ENCODE peak calls at places on chromosome 2, in five cellular contexts. E, J, B, P and Z are unnamed samples.

GRCh38 chr2:27807476-27807875 is 36.0 kb downstream of the MRPL33 start:
- DNase-seq in E (peak; percentile 52), J (no peak), B (peak; percentile 47), P (peak; percentile 46), Z (peak; percentile 44)

GRCh38 chr2:31428001-31428418 is 13.5 kb upstream of the XDH start:
- DNase-seq in E (peak; percentile 10), J (no peak), B (no peak), P (no peak), Z (peak; percentile 41)

GRCh38 chr2:65071499-65072180 is 15.4 kb downstream of the CEP68 start:
- DNase-seq in E (no peak), J (no peak), B (peak; percentile 70), P (no peak), Z (no peak)

GRCh38 chr2:37154790-37155189 is 2.0 kb downstream of the EIF2AK2 start:
- DNase-seq in E (no peak), J (no peak), B (no peak), P (no peak), Z (no peak)

GRCh38 chr2:119827866-119828507 is 68.3 kb downstream of the PTPN4 start:
- DNase-seq in E (peak; percentile 39), J (peak; percentile 45), B (no peak), P (no peak), Z (peak; percentile 76)

GRCh38 chr2:134463726-134464076 is 209.8 kb downstream of the MGAT5 start:
- DNase-seq in E (no peak), J (no peak), B (no peak), P (no peak), Z (no peak)

GRCh38 chr2:26169226-26169625 is 3.7 kb upstream of the GAREM2 start:
- DNase-seq in E (no peak), J (no peak), B (no peak), P (no peak), Z (no peak)

GRCh38 chr2:8526403-8526696 is 155.5 kb upstream of the ID2 start:
- DNase-seq in E (no peak), J (no peak), B (peak; percentile 37), P (no peak), Z (no peak)

GRCh38 chr2:146417942-146418341 is 1426.9 kb upstream of the ACVR2A start:
- DNase-seq in E (no peak), J (no peak), B (no peak), P (no peak), Z (no peak)

GRCh38 chr2:169565686-169566085 is 8.0 kb downstream of the FASTKD1 start:
- DNase-seq in E (no peak), J (no peak), B (no peak), P (no peak), Z (no peak)

GRCh38 chr2:189232759-189233406 is 53.3 kb upstream of the COL5A2 start:
- DNase-seq in E (no peak), J (no peak), B (no peak), P (no peak), Z (peak; percentile 40)

GRCh38 chr2:65530547-65531320 is 98.3 kb upstream of the SPRED2 start:
- DNase-seq in E (peak; percentile 48), J (peak; percentile 60), B (peak; percentile 20), P (no peak), Z (peak; percentile 65)

GRCh38 chr2:68031546-68032160 is 31.2 kb downstream of the C1D start:
- DNase-seq in E (peak; percentile 72), J (peak; percentile 35), B (no peak), P (no peak), Z (peak; percentile 70)

GRCh38 chr2:137969418-137969765 is 5.1 kb downstream of the HNMT start:
- DNase-seq in E (peak; percentile 91), J (peak; percentile 98), B (no peak), P (no peak), Z (peak; percentile 97)

GRCh38 chr2:78304678-78305077 is 720.8 kb upstream of the REG3G start:
- DNase-seq in E (no peak), J (no peak), B (no peak), P (no peak), Z (no peak)

GRCh38 chr2:218008060-218009040 is 5.6 kb upstream of the TNS1 start:
- DNase-seq in E (peak; percentile 36), J (peak; percentile 64), B (peak; percentile 64), P (no peak), Z (peak; percentile 73)

GRCh38 chr2:240259924-240260529 is 119.6 kb upstream of the OTOS start:
- DNase-seq in E (no peak), J (no peak), B (no peak), P (no peak), Z (no peak)

GRCh38 chr2:216695401-216695821 is at the start of gene IGFBP5:
- DNase-seq in E (peak; percentile 89), J (peak; percentile 85), B (peak; percentile 86), P (peak; percentile 86), Z (peak; percentile 73)
- H3K4me3 ChIP-seq in E (peak within 1 kb of the TSS; percentile 62), J (peak within 1 kb of the TSS; percentile 93), B (peak within 1 kb of the TSS; percentile 71), P (peak within 1 kb of the TSS; percentile 48), Z (peak within 1 kb of the TSS; percentile 34)

DNA sequence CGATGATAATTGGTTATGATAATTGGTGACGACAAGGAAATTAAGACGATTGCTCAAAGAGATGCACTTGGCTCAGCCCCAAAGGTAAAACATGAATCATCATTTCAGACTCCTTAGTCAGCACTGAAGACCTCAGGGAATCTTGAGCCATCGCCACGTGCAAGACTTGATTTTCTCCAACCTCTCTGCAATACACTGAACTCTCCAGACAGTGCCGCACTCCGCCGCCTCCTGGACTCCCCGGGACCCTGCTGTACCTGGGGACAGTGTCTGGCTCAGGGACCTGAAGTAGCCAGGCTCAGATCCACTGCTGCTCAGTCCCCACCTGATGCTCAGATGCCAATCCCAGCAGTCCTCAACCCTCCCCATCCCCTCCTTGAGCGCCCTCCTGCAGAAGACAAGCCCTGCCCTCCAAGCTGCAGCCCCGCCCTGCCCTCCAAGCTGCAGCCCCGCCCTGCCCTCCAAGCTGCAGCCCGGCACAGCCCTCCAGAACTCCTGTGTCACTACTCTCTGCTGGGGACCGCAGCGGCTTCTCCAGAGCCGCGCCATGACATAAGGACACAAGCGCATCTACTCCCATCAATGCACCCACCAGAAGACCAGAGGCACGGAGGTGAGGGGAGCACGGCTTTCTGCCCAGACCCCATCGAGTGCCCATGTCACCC is 1.1 kb downstream of the TMEM18 start:
- DNase-seq in E (peak; percentile 86), J (peak; percentile 87), B (peak; percentile 75), P (peak; percentile 31), Z (peak; percentile 95)
- TF ChIP-seq CTCF in E (peak; percentile 58), J (peak; percentile 40), B (peak; percentile 40), P (peak; percentile 21), Z (peak; percentile 44)

GRCh38 chr2:164306872-164307271 is 314.4 kb downstream of the GRB14 start:
- DNase-seq in E (no peak), J (no peak), B (no peak), P (no peak), Z (no peak)

GRCh38 chr2:164302786-164303185 is 318.5 kb downstream of the GRB14 start:
- DNase-seq in E (no peak), J (no peak), B (no peak), P (no peak), Z (no peak)
- H3K4me3 ChIP-seq in E (no peak overlapping the region), J (no peak overlapping the region), B (no peak overlapping the region), P (no peak overlapping the region), Z (no peak overlapping the region)

GRCh38 chr2:196804381-196804780 is 4.8 kb downstream of the C2orf66 start:
- DNase-seq in E (no peak), J (no peak), B (no peak), P (no peak), Z (no peak)

GRCh38 chr2:196809260-196809659 is at the start of gene C2orf66:
- DNase-seq in E (no peak), J (no peak), B (no peak), P (no peak), Z (no peak)

GRCh38 chr2:196808281-196808680 is 874 bp downstream of the C2orf66 start:
- DNase-seq in E (no peak), J (no peak), B (no peak), P (no peak), Z (no peak)
- TF ChIP-seq CTCF in E (no peak), J (no peak), B (peak; percentile 44), P (no peak), Z (no peak)

GRCh38 chr2:203022751-203023150 is 8.1 kb downstream of the NBEAL1 start:
- DNase-seq in E (no peak), J (no peak), B (no peak), P (no peak), Z (peak; percentile 41)

GRCh38 chr2:203016716-203017115 is 2.0 kb downstream of the NBEAL1 start:
- DNase-seq in E (no peak), J (no peak), B (no peak), P (no peak), Z (no peak)

GRCh38 chr2:203018181-203018580 is 3.5 kb downstream of the NBEAL1 start:
- DNase-seq in E (peak; percentile 36), J (no peak), B (no peak), P (no peak), Z (peak; percentile 38)

GRCh38 chr2:203021986-203022385 is 7.3 kb downstream of the NBEAL1 start:
- DNase-seq in E (no peak), J (no peak), B (no peak), P (no peak), Z (no peak)

GRCh38 chr2:203019142-203019541 is 4.5 kb downstream of the NBEAL1 start:
- DNase-seq in E (no peak), J (no peak), B (no peak), P (no peak), Z (no peak)
- H3K4me3 ChIP-seq in E (peak overlapping the region; percentile 30), J (peak overlapping the region; percentile 3), B (no peak overlapping the region), P (no peak overlapping the region), Z (peak overlapping the region; percentile 27)

GRCh38 chr2:45457211-45457945 is 153.7 kb downstream of the SRBD1 start:
- DNase-seq in E (no peak), J (no peak), B (no peak), P (no peak), Z (no peak)

GRCh38 chr2:45459860-45460259 is 151.2 kb downstream of the SRBD1 start:
- DNase-seq in E (no peak), J (no peak), B (no peak), P (no peak), Z (no peak)

GRCh38 chr2:45466045-45466444 is 145.0 kb downstream of the SRBD1 start:
- DNase-seq in E (no peak), J (no peak), B (no peak), P (no peak), Z (no peak)

GRCh38 chr2:45458909-45459563 is 152.0 kb downstream of the SRBD1 start:
- DNase-seq in E (peak; percentile 54), J (peak; percentile 66), B (no peak), P (peak; percentile 63), Z (peak; percentile 59)

GRCh38 chr2:45460825-45461224 is 150.2 kb downstream of the SRBD1 start:
- DNase-seq in E (no peak), J (no peak), B (no peak), P (no peak), Z (no peak)
- TF ChIP-seq CTCF in E (no peak), J (no peak), B (no peak), P (no peak), Z (no peak)

GRCh38 chr2:43481927-43482542 is 113.8 kb downstream of the THADA start:
- DNase-seq in E (no peak), J (no peak), B (no peak), P (no peak), Z (no peak)
- H3K4me3 ChIP-seq in E (no peak overlapping the region), J (no peak overlapping the region), B (no peak overlapping the region), P (no peak overlapping the region), Z (no peak overlapping the region)

GRCh38 chr2:54557601-54558187 is 101.6 kb downstream of the SPTBN1 start:
- DNase-seq in E (peak; percentile 50), J (peak; percentile 51), B (peak; percentile 57), P (peak; percentile 60), Z (peak; percentile 23)
- TF ChIP-seq CTCF in E (peak; percentile 19), J (no peak), B (peak; percentile 7), P (peak; percentile 33), Z (no peak)